ENCODE peak calls at places on chromosomes 5 and 9, in eight cellular contexts. H is prostate gland, P is Panc1, G is GM12891, D is upper lobe of left lung, V is SK-N-SH, U is spleen, F is vagina. E is an unnamed sample.
A peak's percentile ranks its signal among the peaks of the same experiment; 100 is the strongest.

GRCh38 chr9:124457079-124457886 is 7.0 kb downstream of the ADGRD2 start:
- DNase-seq in H (no peak), V (no peak), G (no peak), F (no peak), D (no peak), U (peak; percentile 39), P (no peak), E (no peak)

GRCh38 chr5:96750110-96750822 is 57.5 kb downstream of the ERAP1 start:
- DNase-seq in U (no peak), P (no peak), F (no peak), H (no peak), D (no peak), G (no peak), V (no peak), E (no peak)

GRCh38 chr5:55672477-55672911 is 39.6 kb downstream of the SLC38A9 start:
- DNase-seq in V (no peak), U (no peak), G (no peak), F (no peak), P (no peak), D (no peak), H (no peak), E (no peak)

GRCh38 chr9:128372188-128372641 is 1.0 kb downstream of the URM1 start:
- DNase-seq in H (no peak), G (no peak), P (no peak), U (no peak), F (no peak), V (no peak), D (no peak), E (no peak)

GRCh38 chr5:307306-307705 is 14.2 kb upstream of the AHRR start:
- DNase-seq in H (no peak), U (no peak), V (no peak), G (no peak), D (no peak), F (no peak), P (no peak), E (no peak)

GRCh38 chr5:126506079-126506478 is 82.9 kb downstream of the GRAMD2B start:
- DNase-seq in D (no peak), U (no peak), F (no peak), P (no peak), V (no peak), G (no peak), H (no peak), E (no peak)

GRCh38 chr9:93950619-93951601 is 4.2 kb downstream of the BARX1 start:
- DNase-seq in H (peak; percentile 15), P (no peak), G (no peak), F (no peak), D (peak; percentile 88), V (peak; percentile 76), U (no peak), E (no peak)

GRCh38 chr9:16653491-16654407 is 216.7 kb downstream of the BNC2 start:
- DNase-seq in V (peak; percentile 19), U (no peak), G (no peak), F (no peak), H (no peak), P (no peak), D (no peak), E (no peak)

GRCh38 chr5:83474986-83475385 is 3.4 kb downstream of the VCAN start:
- DNase-seq in P (no peak), D (no peak), F (no peak), H (no peak), G (no peak), U (no peak), V (no peak), E (no peak)

GRCh38 chr5:118258223-118258622 is 730.1 kb downstream of the DTWD2 start:
- DNase-seq in V (no peak), P (no peak), U (no peak), F (no peak), G (no peak), H (no peak), D (no peak), E (no peak)

GRCh38 chr9:113624721-113625120 is 161.2 kb downstream of the RGS3 start:
- DNase-seq in F (no peak), D (no peak), V (peak; percentile 60), G (no peak), U (peak; percentile 39), H (no peak), P (no peak), E (no peak)

GRCh38 chr5:176384991-176385390 is 3.4 kb downstream of the NOP16 start:
- DNase-seq in H (no peak), U (peak; percentile 45), D (no peak), F (no peak), G (no peak), V (no peak), P (no peak), E (no peak)

GRCh38 chr5:179225387-179225786 is 119.9 kb downstream of the ADAMTS2 start:
- DNase-seq in F (no peak), P (no peak), U (peak; percentile 41), G (no peak), V (no peak), D (no peak), H (no peak), E (no peak)

GRCh38 chr9:120942186-120943001 is 15.8 kb upstream of the TRAF1 start:
- DNase-seq in U (no peak), P (no peak), V (no peak), D (no peak), H (peak; percentile 77), F (no peak), G (no peak), E (no peak)

GRCh38 chr5:158881076-158881880 is 218.4 kb downstream of the EBF1 start:
- DNase-seq in D (no peak), V (no peak), F (no peak), H (no peak), G (no peak), P (no peak), U (no peak), E (no peak)

GRCh38 chr9:121201045-121201737 is 478 bp downstream of the RAB14 start:
- DNase-seq in P (no peak), V (no peak), H (peak; percentile 15), F (no peak), G (peak; percentile 12), D (peak; percentile 92), U (peak; percentile 94), E (peak; percentile 20)

GRCh38 chr5:65480306-65480865 is 1.3 kb downstream of the ADAMTS6 start:
- DNase-seq in V (peak; percentile 34), F (no peak), P (no peak), G (no peak), U (no peak), D (no peak), H (peak; percentile 65), E (no peak)

GRCh38 chr5:65292196-65292595 is 189.5 kb downstream of the ADAMTS6 start:
- DNase-seq in H (no peak), U (no peak), D (no peak), F (no peak), G (no peak), V (no peak), P (no peak), E (no peak)

DNA sequence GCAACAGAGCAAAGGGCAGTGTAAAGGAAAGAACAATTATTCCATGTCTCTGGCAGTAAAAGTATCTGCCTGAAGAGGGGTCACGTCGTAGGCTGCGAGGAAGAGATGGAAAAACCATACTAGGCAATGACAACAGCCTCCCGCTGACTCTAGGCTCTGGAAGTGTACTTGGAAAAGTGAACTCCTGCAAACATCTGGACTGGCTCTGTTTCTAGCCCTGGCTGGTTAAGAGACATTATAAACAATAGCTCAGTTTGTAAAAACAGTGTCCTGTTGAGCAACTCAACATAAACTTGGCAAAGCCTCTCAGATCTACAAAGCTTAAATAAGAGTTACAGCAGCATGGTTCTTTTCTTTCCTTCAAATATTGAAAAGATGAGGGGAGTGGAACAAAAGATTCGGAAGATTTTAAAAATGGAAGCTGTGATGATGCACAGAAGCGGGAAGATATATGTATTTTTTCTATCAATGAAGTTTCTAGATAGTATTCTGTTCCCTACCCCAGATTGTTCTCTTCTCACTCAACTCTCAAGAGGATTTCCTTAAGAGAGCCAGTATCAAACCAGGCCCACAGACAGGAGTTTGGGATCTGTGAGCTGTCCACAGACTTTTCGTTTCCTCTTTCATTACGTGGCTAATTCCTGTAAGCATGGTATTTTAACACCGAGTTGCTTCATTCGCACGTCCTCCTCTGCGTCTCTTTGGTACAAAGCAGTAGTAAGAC is 79.4 kb downstream of the SPTLC1 start:
- DNase-seq in F (no peak), P (no peak), U (no peak), D (no peak), V (no peak), H (no peak), G (no peak), E (no peak)
- TF ChIP-seq POLR2AphosphoS5 in F (no peak), P (no peak), U (no peak), D (no peak), V (no peak), H (peak; percentile 32), G (no peak), E (no peak)

DNA sequence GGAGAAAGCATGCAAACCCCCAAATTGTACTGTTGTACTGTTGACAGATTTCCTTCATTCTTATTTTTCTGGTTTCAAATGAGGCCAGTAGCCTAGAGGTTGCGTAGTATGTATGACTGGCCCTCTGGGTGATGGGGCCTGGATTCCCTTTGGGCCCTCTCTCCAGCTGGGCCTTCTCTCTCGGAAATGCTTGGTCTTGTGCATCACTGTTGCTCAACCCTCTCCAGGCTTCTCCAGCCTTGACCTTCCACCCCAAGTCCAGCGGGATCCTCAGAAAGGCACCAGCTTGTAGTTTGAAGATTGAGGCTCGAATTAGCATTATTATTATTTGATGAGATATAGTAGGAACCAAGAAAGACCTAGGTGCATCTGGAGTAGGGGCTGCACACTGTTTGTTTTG is 87.0 kb downstream of the ANGPTL2 start:
- DNase-seq in H (no peak), F (no peak), D (no peak), G (no peak), U (no peak), P (no peak), V (no peak), E (no peak)
- TF ChIP-seq POLR2AphosphoS5 in H (no peak), F (no peak), D (peak; percentile 45), G (no peak), U (peak; percentile 39), P (no peak), V (no peak), E (no peak)

DNA sequence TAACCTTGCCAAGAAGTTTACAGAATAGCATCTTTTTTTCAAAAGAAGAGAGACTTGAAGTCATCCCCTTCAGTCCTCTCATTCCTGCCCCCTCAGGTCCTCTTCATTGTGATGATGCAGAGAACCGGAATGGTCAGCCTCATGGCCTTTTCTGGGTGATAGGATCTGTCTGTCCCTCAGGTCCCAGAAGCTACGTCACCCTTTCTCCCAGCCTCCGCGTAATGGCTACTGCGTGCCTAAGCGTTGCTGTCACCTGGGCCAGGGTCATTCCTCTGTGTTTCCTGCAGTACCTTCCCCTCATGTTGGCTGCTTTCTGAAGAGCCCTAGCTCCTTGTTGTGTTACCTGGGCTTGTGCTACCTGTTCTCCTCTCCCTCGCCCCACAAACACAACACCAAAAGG is 4.7 kb downstream of the PIK3R1 start:
- DNase-seq in V (no peak), D (no peak), H (no peak), P (no peak), F (no peak), G (no peak), U (no peak), E (no peak)
- TF ChIP-seq POLR2AphosphoS5 in V (no peak), D (no peak), H (no peak), P (no peak), F (no peak), G (no peak), U (no peak), E (no peak)

DNA sequence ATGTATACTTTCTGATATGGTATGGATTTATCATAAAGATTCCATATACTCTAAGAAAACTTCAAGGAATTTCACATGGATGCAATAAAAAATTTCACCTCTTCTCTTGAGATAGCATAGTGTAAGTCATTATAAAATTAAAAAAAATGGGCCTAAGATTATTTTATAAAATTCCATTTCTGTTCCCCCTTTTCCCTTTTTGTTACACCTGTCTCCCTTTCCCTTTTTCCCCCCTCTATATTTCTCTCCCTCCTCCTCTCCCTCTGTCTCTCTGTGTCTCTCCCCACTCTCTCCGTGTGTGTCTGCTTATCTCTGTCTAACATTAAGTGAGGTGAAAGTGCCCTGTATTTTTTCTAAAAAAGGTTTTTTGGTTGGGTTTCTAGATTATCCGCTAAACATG is 180.2 kb downstream of the NIPBL start:
- DNase-seq in P (no peak), U (no peak), H (no peak), V (no peak), D (no peak), F (no peak), G (no peak), E (no peak)
- TF ChIP-seq POLR2AphosphoS5 in P (no peak), U (no peak), H (no peak), V (no peak), D (no peak), F (no peak), G (no peak), E (no peak)

E was measured in GM12892.